ENCODE peak calls at places on chromosomes 2 and 18, in nine cellular contexts. X is WERI-Rb-1, K is NCI-H460, U is H7, B is T-cell, O is body of pancreas, H is GOT3, P is lower lobe of right lung, C is GM03348. Y is an unnamed sample.

GRCh38 chr2:42249284-42249683 is 80.1 kb downstream of the EML4 start:
- DNase-seq in P (no peak), K (no peak), U (no peak), O (no peak), C (no peak), H (no peak), B (no peak), X (no peak), Y (no peak)

GRCh38 chr2:227106845-227107759 is 56.9 kb downstream of the COL4A4 start:
- DNase-seq in B (peak), X (peak), U (peak), K (peak), O (peak), C (peak), P (no peak), H (peak), Y (no peak)

GRCh38 chr2:11417946-11418585 is 47.9 kb downstream of the E2F6 start:
- DNase-seq in H (no peak), U (peak), C (no peak), X (peak), O (no peak), K (no peak), B (no peak), P (no peak), Y (no peak)

GRCh38 chr2:116674188-116674587 is 1140.3 kb upstream of the DDX18 start:
- DNase-seq in H (no peak), C (no peak), K (no peak), U (no peak), O (no peak), B (no peak), X (no peak), P (no peak), Y (no peak)

GRCh38 chr18:957829-958228 is 53.2 kb downstream of the ADCYAP1 start:
- DNase-seq in U (no peak), X (no peak), K (no peak), B (no peak), C (no peak), H (no peak), O (no peak), P (no peak), Y (no peak)

GRCh38 chr2:104976603-104977120 is 61.2 kb upstream of the MRPS9 start:
- DNase-seq in B (peak), K (no peak), H (no peak), X (peak), O (no peak), C (no peak), P (no peak), U (peak), Y (no peak)

GRCh38 chr2:46179037-46179621 is 118.1 kb upstream of the EPAS1 start:
- DNase-seq in P (no peak), U (no peak), C (peak), B (peak), X (peak), K (peak), H (no peak), O (peak), Y (peak)

GRCh38 chr18:49018961-49019445 is 68.2 kb upstream of the SMAD7 start:
- DNase-seq in H (no peak), O (no peak), P (no peak), X (no peak), U (peak), B (no peak), C (no peak), K (no peak), Y (no peak)

GRCh38 chr2:126496493-126496892 is 159.5 kb upstream of the GYPC start:
- DNase-seq in P (no peak), X (no peak), O (no peak), C (no peak), H (no peak), K (no peak), U (no peak), B (no peak), Y (no peak)

GRCh38 chr2:39851251-39851650 is 72.2 kb upstream of the THUMPD2 start:
- DNase-seq in U (no peak), B (no peak), C (peak), P (no peak), X (no peak), K (no peak), O (no peak), H (no peak), Y (no peak)

GRCh38 chr2:8550932-8551621 is 130.8 kb upstream of the ID2 start:
- DNase-seq in C (no peak), K (no peak), O (no peak), B (no peak), U (no peak), H (no peak), X (no peak), P (no peak), Y (no peak)

GRCh38 chr2:220930542-220931076 is 641.5 kb downstream of the EPHA4 start:
- DNase-seq in O (no peak), K (no peak), B (no peak), P (no peak), C (no peak), X (no peak), H (no peak), U (no peak), Y (no peak)

GRCh38 chr2:188889187-188889586 is 85.0 kb upstream of the COL3A1 start:
- DNase-seq in H (no peak), B (no peak), P (no peak), O (no peak), X (no peak), C (no peak), K (no peak), U (no peak), Y (no peak)

GRCh38 chr2:233368756-233369155 is 14.5 kb downstream of the DGKD start:
- DNase-seq in O (no peak), K (no peak), B (no peak), P (no peak), C (no peak), X (no peak), U (no peak), H (no peak), Y (no peak)

GRCh38 chr2:241795021-241795999 is 13.7 kb upstream of the NEU4 start:
- DNase-seq in O (no peak), B (no peak), C (no peak), U (peak), X (peak), P (no peak), K (no peak), H (no peak), Y (no peak)

GRCh38 chr2:241123816-241124536 is 21.9 kb upstream of the MTERF4 start:
- DNase-seq in C (no peak), K (no peak), U (no peak), B (peak), H (no peak), X (no peak), P (peak), O (peak), Y (peak)

GRCh38 chr2:17610521-17610920 is 70.0 kb downstream of the VSNL1 start:
- DNase-seq in K (no peak), P (no peak), H (no peak), O (no peak), X (no peak), U (no peak), C (no peak), B (no peak), Y (no peak)

GRCh38 chr18:63890950-63891304 is 3.4 kb downstream of the SERPINB2 start:
- DNase-seq in X (no peak), U (no peak), C (no peak), O (no peak), B (no peak), H (no peak), P (no peak), K (no peak), Y (no peak)

GRCh38 chr2:58992062-58992736 is 751.1 kb upstream of the FANCL start:
- DNase-seq in K (no peak), P (no peak), U (no peak), O (no peak), B (no peak), C (no peak), H (no peak), X (no peak), Y (no peak)

GRCh38 chr2:61182059-61182383 is 20.0 kb downstream of the C2orf74 start:
- DNase-seq in C (no peak), X (no peak), H (no peak), O (no peak), U (no peak), B (no peak), P (no peak), K (no peak), Y (no peak)

GRCh38 chr2:63755216-63755615 is 86.5 kb upstream of the UGP2 start:
- DNase-seq in O (no peak), P (no peak), B (no peak), H (no peak), U (no peak), K (no peak), X (no peak), C (peak), Y (no peak)

GRCh38 chr2:871926-872680 is 78.5 kb upstream of the SNTG2 start:
- DNase-seq in P (no peak), K (no peak), C (no peak), X (no peak), B (no peak), O (no peak), H (no peak), U (no peak), Y (no peak)

GRCh38 chr2:19362652-19363473 is 4.4 kb upstream of the OSR1 start:
- DNase-seq in K (peak), B (no peak), U (peak), C (peak), O (peak), P (peak), X (peak), H (peak), Y (no peak)

GRCh38 chr2:75522543-75523312 is 38.0 kb downstream of the EVA1A start:
- DNase-seq in B (no peak), P (no peak), O (no peak), U (no peak), X (no peak), C (no peak), K (no peak), H (no peak), Y (no peak)

GRCh38 chr18:23450022-23450421 is 3.1 kb upstream of the RIOK3 start:
- DNase-seq in O (no peak), K (no peak), B (no peak), X (no peak), C (no peak), U (peak), H (no peak), P (no peak), Y (no peak)

GRCh38 chr18:6616981-6617380 is 112.5 kb upstream of the ARHGAP28 start:
- DNase-seq in X (no peak), K (no peak), H (no peak), B (no peak), P (no peak), C (no peak), O (no peak), U (no peak), Y (no peak)

GRCh38 chr2:221573430-221574230 is 1.5 kb upstream of the EPHA4 start:
- DNase-seq in K (peak), P (peak), H (peak), O (peak), X (peak), B (peak), C (peak), U (peak), Y (peak)

GRCh38 chr18:24446453-24446852 is 14.0 kb upstream of the HRH4 start:
- DNase-seq in O (no peak), P (no peak), K (no peak), U (no peak), B (no peak), X (no peak), H (no peak), C (no peak), Y (no peak)

GRCh38 chr2:149090706-149091105 is 52.2 kb downstream of the LYPD6B start:
- DNase-seq in B (no peak), O (no peak), K (no peak), C (no peak), X (no peak), P (no peak), H (no peak), U (no peak), Y (no peak)

GRCh38 chr2:31235504-31235902 is 1.6 kb downstream of the EHD3 start:
- DNase-seq in X (no peak), H (no peak), K (no peak), U (no peak), P (no peak), O (no peak), C (peak), B (no peak), Y (no peak)

GRCh38 chr2:148561389-148561788 is 83.2 kb upstream of the EPC2 start:
- DNase-seq in U (no peak), B (no peak), C (no peak), P (no peak), O (no peak), K (no peak), H (no peak), X (no peak), Y (no peak)

GRCh38 chr2:67726416-67726815 is 329.3 kb downstream of the ETAA1 start:
- DNase-seq in C (no peak), X (no peak), B (no peak), H (no peak), P (no peak), O (no peak), U (no peak), K (no peak), Y (no peak)

GRCh38 chr18:44229693-44230108 is 451.0 kb upstream of the SETBP1 start:
- DNase-seq in H (no peak), U (no peak), K (no peak), B (no peak), X (no peak), P (peak), C (peak), O (peak), Y (no peak)

GRCh38 chr2:229870903-229871650 is 50.7 kb downstream of the TRIP12 start:
- DNase-seq in P (no peak), B (no peak), U (no peak), K (no peak), H (no peak), X (no peak), O (no peak), C (no peak), Y (no peak)

GRCh38 chr2:100237770-100238169 is 84.5 kb downstream of the LONRF2 start:
- DNase-seq in P (no peak), U (peak), X (peak), B (no peak), K (no peak), O (no peak), C (no peak), H (no peak), Y (no peak)

Y was measured in T follicular helper cell.